ENCODE peak calls at places on chromosomes 3 and 15, in eight cellular contexts. G, S, C, Z, J, N, U and O are unnamed samples.

GRCh38 chr3:62094461-62094860 is 278.9 kb downstream of the FEZF2 start:
- DNase-seq in G (no peak), S (no peak), C (no peak), Z (no peak), J (no peak), N (no peak), U (no peak), O (no peak)

GRCh38 chr3:94114667-94115066 is 51.8 kb downstream of the NSUN3 start:
- DNase-seq in G (no peak), S (no peak), C (no peak), Z (no peak), J (no peak), N (no peak), U (no peak), O (no peak)

GRCh38 chr3:138947303-138948121 is 495 bp downstream of the FOXL2NB start:
- DNase-seq in G (no peak), S (no peak), C (no peak), Z (no peak), J (peak), N (no peak), U (no peak), O (no peak)

GRCh38 chr15:99986297-99987118 is 253.3 kb upstream of the LYSMD4 start:
- DNase-seq in G (no peak), S (no peak), C (no peak), Z (no peak), J (no peak), N (no peak), U (no peak), O (no peak)

GRCh38 chr3:32577174-32577573 is 6.5 kb upstream of the DYNC1LI1 start:
- DNase-seq in G (no peak), S (peak), C (no peak), Z (no peak), J (no peak), N (no peak), U (no peak), O (no peak)

GRCh38 chr15:69398541-69398940 is 15.6 kb upstream of the KIF23 start:
- DNase-seq in G (no peak), S (no peak), C (no peak), Z (no peak), J (no peak), N (no peak), U (no peak), O (no peak)

GRCh38 chr3:32872487-32873382 is 54.9 kb downstream of the TRIM71 start:
- DNase-seq in G (no peak), S (peak), C (no peak), Z (no peak), J (no peak), N (peak), U (no peak), O (no peak)

GRCh38 chr15:72078887-72079286 is 39.1 kb downstream of the MYO9A start:
- DNase-seq in G (no peak), S (no peak), C (no peak), Z (no peak), J (no peak), N (no peak), U (no peak), O (no peak)

GRCh38 chr15:98428253-98428989 is 219.9 kb upstream of the IGF1R start:
- DNase-seq in G (peak), S (no peak), C (peak), Z (peak), J (peak), N (peak), U (peak), O (peak)

GRCh38 chr3:143535994-143536784 is 312.1 kb downstream of the SLC9A9 start:
- DNase-seq in G (no peak), S (no peak), C (no peak), Z (no peak), J (no peak), N (no peak), U (no peak), O (no peak)

GRCh38 chr15:66053991-66054390 is 184.7 kb downstream of the RAB11A start:
- DNase-seq in G (no peak), S (no peak), C (no peak), Z (no peak), J (no peak), N (no peak), U (no peak), O (no peak)

GRCh38 chr3:62421275-62421674 is 47.9 kb upstream of the FEZF2 start:
- DNase-seq in G (no peak), S (no peak), C (no peak), Z (no peak), J (no peak), N (no peak), U (no peak), O (no peak)

GRCh38 chr15:99476413-99477222 is 89.2 kb upstream of the MEF2A start:
- DNase-seq in G (no peak), S (peak), C (no peak), Z (peak), J (no peak), N (no peak), U (peak), O (no peak)

GRCh38 chr3:97823503-97824004 is 1.7 kb downstream of the CRYBG3 start:
- DNase-seq in G (no peak), S (no peak), C (no peak), Z (peak), J (no peak), N (no peak), U (no peak), O (no peak)

GRCh38 chr3:87045473-87045872 is 54.5 kb upstream of the VGLL3 start:
- DNase-seq in G (no peak), S (no peak), C (no peak), Z (no peak), J (no peak), N (no peak), U (no peak), O (no peak)

GRCh38 chr3:123028233-123028828 is 768 bp upstream of the SEMA5B start:
- DNase-seq in G (peak), S (peak), C (no peak), Z (peak), J (peak), N (peak), U (peak), O (no peak)

GRCh38 chr15:36896949-36897348 is 203.4 kb downstream of the MEIS2 start:
- DNase-seq in G (no peak), S (peak), C (no peak), Z (no peak), J (no peak), N (no peak), U (no peak), O (no peak)

GRCh38 chr3:184236636-184237035 is 7.3 kb downstream of the VWA5B2 start:
- DNase-seq in G (no peak), S (no peak), C (no peak), Z (no peak), J (no peak), N (no peak), U (no peak), O (no peak)

GRCh38 chr15:36271048-36271447 is 308.4 kb upstream of the CDIN1 start:
- DNase-seq in G (no peak), S (no peak), C (no peak), Z (no peak), J (no peak), N (no peak), U (no peak), O (no peak)

GRCh38 chr3:101861978-101862421 is 12.7 kb downstream of the NFKBIZ start:
- DNase-seq in G (no peak), S (no peak), C (no peak), Z (no peak), J (no peak), N (no peak), U (no peak), O (no peak)

GRCh38 chr15:77369168-77369567 is 50.7 kb downstream of the PEAK1 start:
- DNase-seq in G (no peak), S (no peak), C (no peak), Z (no peak), J (no peak), N (no peak), U (no peak), O (no peak)

GRCh38 chr15:59738676-59739075 is 49.6 kb upstream of the BNIP2 start:
- DNase-seq in G (no peak), S (no peak), C (no peak), Z (no peak), J (no peak), N (peak), U (no peak), O (peak)

GRCh38 chr15:46213551-46213950 is 578.7 kb downstream of the SQOR start:
- DNase-seq in G (no peak), S (no peak), C (no peak), Z (no peak), J (no peak), N (no peak), U (no peak), O (no peak)

GRCh38 chr15:40955930-40956542 is 2.8 kb downstream of the CHAC1 start:
- DNase-seq in G (no peak), S (no peak), C (no peak), Z (no peak), J (no peak), N (no peak), U (no peak), O (no peak)

GRCh38 chr15:38702178-38702912 is 137.7 kb upstream of the RASGRP1 start:
- DNase-seq in G (no peak), S (no peak), C (no peak), Z (no peak), J (peak), N (peak), U (no peak), O (peak)

GRCh38 chr3:177345973-177346503 is 148.8 kb upstream of the TBL1XR1 start:
- DNase-seq in G (no peak), S (no peak), C (no peak), Z (no peak), J (no peak), N (no peak), U (no peak), O (no peak)

GRCh38 chr15:64596701-64597468 is 136.5 kb downstream of the ZNF609 start:
- DNase-seq in G (no peak), S (no peak), C (no peak), Z (no peak), J (peak), N (peak), U (no peak), O (no peak)

GRCh38 chr15:92471263-92471662 is 77.6 kb downstream of the ST8SIA2 start:
- DNase-seq in G (no peak), S (no peak), C (no peak), Z (no peak), J (peak), N (no peak), U (no peak), O (no peak)

GRCh38 chr3:60629816-60630215 is 621.4 kb downstream of the FHIT start:
- DNase-seq in G (no peak), S (no peak), C (no peak), Z (no peak), J (no peak), N (no peak), U (no peak), O (no peak)

GRCh38 chr3:42117175-42118008 is 26.2 kb downstream of the TRAK1 start:
- DNase-seq in G (no peak), S (no peak), C (no peak), Z (peak), J (peak), N (no peak), U (no peak), O (peak)

GRCh38 chr3:157464283-157464682 is 27.6 kb downstream of the PTX3 start:
- DNase-seq in G (no peak), S (no peak), C (no peak), Z (no peak), J (no peak), N (no peak), U (no peak), O (no peak)